ENCODE peak calls at places on chromosomes 12 and 14, in seven cellular contexts. N is heart left ventricle; Y is cardiac muscle cell; C is neural progenitor cell; Z is CD8-positive, alpha-beta T cell; S is lung; B is CD4-positive, alpha-beta memory T cell. E is an unnamed sample. For H3K36me3, the result is how much of the 10 kb centered on the place peaks cover.

GRCh38 chr14:93186961-93187360 is 1.8 kb downstream of the LYSET start:
- DNase-seq in N (no peak), C (no peak), Z (no peak), S (no peak), B (no peak), Y (no peak), E (no peak)

GRCh38 chr12:84811291-84811690 is 101.3 kb downstream of the SLC6A15 start:
- DNase-seq in C (no peak), Y (no peak), S (no peak), B (no peak), Z (no peak), N (no peak), E (no peak)

GRCh38 chr12:92210062-92210461 is 64.4 kb upstream of the BTG1 start:
- DNase-seq in Y (no peak), S (no peak), N (no peak), C (no peak), Z (no peak), B (no peak), E (no peak)

GRCh38 chr12:56385873-56386272 is 23.2 kb upstream of the APOF start:
- DNase-seq in B (no peak), N (no peak), C (no peak), Z (no peak), Y (no peak), S (no peak), E (no peak)

GRCh38 chr12:124203176-124203575 is 91.7 kb upstream of the RFLNA start:
- DNase-seq in B (no peak), Y (no peak), S (no peak), C (no peak), N (no peak), Z (no peak), E (no peak)

GRCh38 chr12:47766496-47767196 is 6.4 kb upstream of the SLC48A1 start:
- DNase-seq in N (no peak), Z (peak), S (no peak), Y (no peak), B (no peak), C (no peak), E (peak)

GRCh38 chr12:585062-586061 is 77.9 kb downstream of the NINJ2 start:
- DNase-seq in Y (no peak), N (no peak), C (no peak), S (no peak), B (no peak), Z (no peak), E (no peak)

GRCh38 chr14:60652674-60653387 is 3.6 kb upstream of the SIX1 start:
- DNase-seq in Z (no peak), C (peak), B (no peak), Y (no peak), N (no peak), S (no peak), E (no peak)

GRCh38 chr12:77625441-77625840 is 205.3 kb upstream of the NAV3 start:
- DNase-seq in Y (no peak), B (no peak), C (no peak), S (no peak), Z (no peak), N (no peak), E (no peak)

GRCh38 chr14:105315211-105315721 is 718 bp downstream of the PACS2 start:
- DNase-seq in B (peak), Y (peak), S (no peak), Z (peak), C (peak), N (no peak), E (peak)

GRCh38 chr12:106767954-106768501 is 6.5 kb upstream of the RIC8B start:
- DNase-seq in B (no peak), S (no peak), Z (no peak), N (no peak), C (peak), Y (no peak), E (no peak)

GRCh38 chr12:121600702-121601336 is 20.0 kb upstream of the KDM2B start:
- DNase-seq in S (no peak), C (no peak), Y (no peak), N (no peak), B (no peak), Z (no peak), E (no peak)

GRCh38 chr14:68085742-68086141 is 266.2 kb downstream of the RAD51B start:
- DNase-seq in N (no peak), Y (peak), Z (no peak), B (no peak), C (no peak), S (no peak), E (no peak)

GRCh38 chr14:96400495-96400894 is 8.6 kb downstream of the AK7 start:
- DNase-seq in S (no peak), B (no peak), C (no peak), Z (no peak), Y (no peak), N (no peak), E (no peak)

GRCh38 chr12:128969480-128970055 is 116.3 kb downstream of the GLT1D1 start:
- DNase-seq in Y (peak), B (no peak), S (no peak), N (no peak), C (peak), Z (no peak), E (no peak)

GRCh38 chr14:92173668-92174067 is 51.9 kb downstream of the CPSF2 start:
- DNase-seq in Z (no peak), C (no peak), B (no peak), Y (no peak), S (no peak), N (no peak), E (no peak)

GRCh38 chr14:89921896-89922548 is 32.5 kb downstream of the EFCAB11 start:
- DNase-seq in Y (no peak), S (no peak), C (no peak), B (no peak), N (no peak), Z (no peak), E (no peak)

GRCh38 chr14:96698846-96699543 is 98.2 kb upstream of the VRK1 start:
- DNase-seq in S (no peak), B (no peak), Y (no peak), N (no peak), Z (no peak), C (no peak), E (no peak)

GRCh38 chr14:104107101-104107581 is 21.6 kb downstream of the ASPG start:
- DNase-seq in N (no peak), Y (no peak), B (no peak), S (no peak), Z (no peak), C (no peak), E (no peak)

GRCh38 chr12:131380220-131380957 is 330.5 kb upstream of the SFSWAP start:
- DNase-seq in Y (no peak), B (no peak), N (no peak), S (no peak), C (peak), Z (no peak), E (peak)

GRCh38 chr14:76582447-76582846 is 178.8 kb upstream of the VASH1 start:
- DNase-seq in N (no peak), Z (no peak), Y (no peak), S (no peak), C (no peak), B (no peak), E (no peak)

GRCh38 chr12:34396006-34396860 is 373.9 kb downstream of the ALG10 start:
- DNase-seq in B (no peak), Z (peak), N (no peak), Y (no peak), S (peak), C (no peak), E (peak)

GRCh38 chr14:105859717-105860614 is 333.6 kb downstream of the TMEM121 start:
- DNase-seq in N (no peak), S (no peak), Z (peak), C (no peak), B (peak), Y (no peak), E (no peak)

GRCh38 chr12:92740421-92740820 is 37.6 kb downstream of the PLEKHG7 start:
- DNase-seq in C (no peak), Z (no peak), N (no peak), S (no peak), Y (no peak), B (no peak), E (no peak)

GRCh38 chr14:36666416-36667206 is 5.0 kb downstream of the PAX9 start:
- DNase-seq in N (no peak), Z (no peak), B (no peak), C (peak), Y (no peak), S (no peak), E (no peak)

GRCh38 chr14:100342195-100342594 is 19.1 kb downstream of the SLC25A47 start:
- DNase-seq in Y (no peak), Z (no peak), N (no peak), C (no peak), B (no peak), S (no peak), E (no peak)
- H3K36me3 ChIP-seq in Y (under half), Z (under half), N (half or more), C (under half), B (under half), S (under half), E (under half)

DNA sequence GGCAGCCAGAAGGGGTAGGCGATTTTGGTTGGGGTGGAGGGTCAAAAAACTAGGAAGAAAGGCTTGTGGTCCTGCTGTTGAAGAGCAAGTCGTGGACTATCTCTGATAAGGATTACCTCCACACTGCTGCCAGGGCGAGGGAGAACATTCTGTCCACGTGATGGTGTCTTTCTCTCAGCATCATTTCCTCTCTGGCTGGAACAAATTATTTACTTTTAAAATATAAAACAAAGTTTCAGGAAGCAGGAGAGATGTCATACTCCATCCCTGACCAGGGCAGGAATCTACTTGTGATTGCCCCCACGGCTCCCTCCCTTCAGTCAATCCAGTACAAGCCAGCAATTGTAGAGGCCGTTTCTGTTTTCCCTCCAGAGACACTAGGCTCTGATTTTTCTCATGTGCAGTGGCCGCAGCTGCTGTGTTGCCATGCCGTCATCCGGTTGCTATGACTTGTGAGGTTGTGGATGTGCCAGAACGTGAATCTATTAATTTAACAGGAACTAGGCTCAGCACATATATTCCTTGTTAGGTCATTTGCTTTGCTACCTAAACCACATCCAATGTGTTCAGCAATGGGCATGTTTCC is 61.5 kb upstream of the PTGR2 start:
- DNase-seq in Z (no peak), Y (no peak), B (no peak), N (peak), S (peak), C (no peak), E (no peak)
- H3K27ac ChIP-seq in Z (no peak), Y (no peak), B (no peak), N (peak), S (peak), C (no peak), E (no peak)

DNA sequence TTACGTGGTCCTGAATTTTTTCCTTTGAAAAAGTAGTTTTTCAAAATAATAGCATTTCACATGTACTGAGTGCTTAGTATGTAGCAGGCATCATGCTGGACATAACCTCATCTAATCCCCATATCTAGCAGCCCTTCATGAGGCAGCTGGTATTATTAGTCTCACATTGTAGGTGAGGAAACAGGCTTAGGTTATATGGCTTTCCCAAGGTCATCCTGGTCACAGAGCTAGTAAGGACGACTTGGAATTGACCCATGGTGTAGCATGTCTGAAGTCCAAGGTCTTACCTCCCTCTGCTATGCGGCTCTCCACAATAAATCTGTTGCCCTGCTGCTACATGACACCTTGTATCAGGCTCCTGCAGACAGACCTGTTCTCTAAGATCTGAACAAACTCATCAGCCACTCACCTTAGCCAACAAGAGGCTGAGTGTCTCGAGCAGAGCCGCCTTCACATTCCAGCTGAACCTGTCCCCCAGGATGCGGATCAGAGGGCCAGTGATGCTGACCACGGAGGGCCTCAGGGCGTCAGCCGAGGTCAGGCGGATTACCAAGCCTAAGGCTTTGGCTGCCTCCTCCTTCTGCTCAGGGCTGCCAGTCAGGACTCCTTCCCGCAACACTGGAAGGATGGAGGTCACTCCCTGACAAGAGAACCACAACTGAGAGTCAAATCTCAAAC is 19.7 kb upstream of the RAB35 start:
- DNase-seq in Z (no peak), S (no peak), B (no peak), C (no peak), N (no peak), Y (no peak), E (no peak)
- H3K36me3 ChIP-seq in Z (half or more), S (half or more), B (half or more), C (under half), N (half or more), Y (half or more), E (half or more)

GRCh38 chr14:22979748-22980392 is 2.5 kb downstream of the AJUBA start:
- DNase-seq in B (no peak), C (no peak), Y (no peak), Z (no peak), N (no peak), S (no peak), E (no peak)

GRCh38 chr14:22982013-22982476 is 306 bp downstream of the AJUBA start:
- DNase-seq in Y (no peak), N (no peak), C (no peak), Z (no peak), B (no peak), S (no peak), E (no peak)

GRCh38 chr14:22980672-22981089 is 1.7 kb downstream of the AJUBA start:
- DNase-seq in N (peak), Z (no peak), Y (peak), B (no peak), S (peak), C (peak), E (peak)

GRCh38 chr14:22982477-22983245 is at the start of gene AJUBA:
- DNase-seq in N (peak), C (peak), Y (peak), S (peak), Z (peak), B (peak), E (peak)

GRCh38 chr14:22981090-22982012 is 1.0 kb downstream of the AJUBA start:
- DNase-seq in Y (peak), S (no peak), N (no peak), B (no peak), C (peak), Z (no peak), E (peak)
- H3K27ac ChIP-seq in Y (peak), S (peak), N (peak), B (no peak), C (peak), Z (no peak), E (no peak)

GRCh38 chr14:52119030-52119429 is 50.2 kb upstream of the NID2 start:
- DNase-seq in C (no peak), Z (no peak), B (no peak), Y (no peak), S (no peak), N (no peak), E (no peak)

GRCh38 chr14:52125885-52126284 is 57.0 kb upstream of the NID2 start:
- DNase-seq in B (no peak), S (no peak), Z (no peak), C (no peak), Y (peak), N (no peak), E (no peak)

GRCh38 chr14:52124791-52125661 is 56.2 kb upstream of the NID2 start:
- DNase-seq in C (peak), Y (no peak), N (peak), B (no peak), Z (no peak), S (no peak), E (no peak)

GRCh38 chr14:52117433-52117832 is 48.6 kb upstream of the NID2 start:
- DNase-seq in B (no peak), N (no peak), S (no peak), Z (no peak), C (no peak), Y (no peak), E (no peak)

GRCh38 chr14:52121441-52121840 is 52.6 kb upstream of the NID2 start:
- DNase-seq in Z (no peak), N (no peak), S (no peak), Y (no peak), C (no peak), B (no peak), E (no peak)
- H3K36me3 ChIP-seq in Z (under half), N (under half), S (under half), Y (under half), C (under half), B (under half), E (under half)

DNA sequence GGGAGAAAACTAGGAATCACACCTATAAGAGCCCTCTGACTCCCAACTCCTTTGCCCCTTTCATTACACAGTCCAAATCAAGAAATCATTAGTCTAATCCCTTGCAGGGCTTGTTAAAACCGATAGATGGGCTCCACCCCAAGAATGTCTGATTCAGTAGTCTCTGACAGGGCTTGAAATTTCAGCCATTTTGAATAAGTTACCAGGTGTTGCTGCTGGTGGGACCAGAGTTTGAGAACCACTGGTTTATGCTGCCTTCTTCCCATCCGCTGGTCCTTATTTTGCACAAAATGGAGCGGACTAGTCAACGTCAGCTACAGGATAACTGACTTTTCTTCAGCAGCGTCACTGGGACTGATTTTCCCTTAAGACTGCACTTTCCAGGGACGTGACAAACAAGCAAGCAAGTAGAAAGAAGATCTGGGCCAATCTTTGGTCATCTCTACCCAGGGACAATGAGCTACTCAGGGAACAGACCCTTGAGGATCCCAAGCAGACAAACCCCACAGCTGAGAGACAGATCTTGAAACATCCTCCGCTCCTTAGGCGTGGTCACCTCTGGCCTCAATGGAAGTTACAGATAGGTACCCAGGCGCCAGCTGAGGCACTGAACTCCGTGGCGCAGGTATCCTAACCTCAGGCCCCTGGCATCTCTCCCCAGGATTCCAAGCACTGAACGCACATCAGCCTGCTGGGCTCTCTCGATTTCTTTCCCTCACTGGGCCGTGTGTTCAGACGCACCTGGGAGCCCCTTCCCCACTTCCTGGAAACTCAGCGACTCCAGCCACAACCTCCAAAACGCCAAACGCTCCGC is 900 bp downstream of the KCTD10 start:
- DNase-seq in Y (no peak), N (no peak), C (peak), B (no peak), S (no peak), Z (no peak), E (no peak)
- H3K27ac ChIP-seq in Y (peak), N (peak), C (no peak), B (peak), S (peak), Z (no peak), E (peak)

GRCh38 chr14:99497894-99498293 is 16.7 kb downstream of the CCNK start:
- DNase-seq in Y (no peak), N (no peak), B (no peak), Z (no peak), S (no peak), C (no peak), E (no peak)
- H3K36me3 ChIP-seq in Y (half or more), N (half or more), B (half or more), Z (half or more), S (under half), C (under half), E (half or more)

DNA sequence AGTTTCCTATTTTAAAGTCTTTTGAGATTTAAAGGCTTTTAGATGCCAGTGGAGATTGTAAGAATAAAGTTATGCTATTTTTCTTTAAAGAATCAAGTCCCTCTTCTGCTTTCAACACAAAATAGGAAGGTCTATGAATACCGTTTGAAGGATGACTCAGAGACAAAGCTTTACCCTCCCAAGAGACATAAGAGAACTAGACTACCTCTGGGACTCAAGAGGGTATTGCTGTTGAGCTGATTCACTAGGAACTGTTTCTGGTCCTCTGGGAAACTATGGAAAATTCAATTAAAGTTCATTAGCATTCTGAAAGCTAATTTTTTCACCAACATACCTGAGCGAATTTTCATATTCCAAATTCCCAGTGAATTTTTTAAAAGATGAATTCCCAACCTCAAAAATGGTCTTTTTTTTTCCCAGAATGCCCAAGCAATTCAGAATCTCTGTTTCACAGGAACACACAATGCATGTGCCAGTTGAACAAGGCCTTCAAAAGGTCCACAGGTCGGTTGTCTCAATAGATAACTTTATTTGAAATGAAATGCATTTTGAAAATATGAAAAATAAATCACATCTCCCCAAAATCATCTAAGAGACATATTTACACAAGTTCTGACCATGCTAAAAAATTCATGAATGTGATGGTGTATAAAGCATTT is 6.5 kb downstream of the PHLDA1 start:
- DNase-seq in N (no peak), C (no peak), Z (no peak), Y (no peak), S (no peak), B (no peak), E (no peak)
- H3K27ac ChIP-seq in N (no peak), C (no peak), Z (no peak), Y (no peak), S (no peak), B (no peak), E (no peak)

GRCh38 chr12:24840046-24840800 is 108.7 kb downstream of the BCAT1 start:
- DNase-seq in B (no peak), Z (no peak), N (no peak), S (no peak), Y (no peak), C (no peak), E (no peak)
- H3K36me3 ChIP-seq in B (under half), Z (under half), N (under half), S (under half), Y (under half), C (under half), E (under half)